ENCODE peak calls at places on chromosomes 11 and 22, in four cellular contexts. One of them, this sample, is unnamed.

GRCh38 chr22:38070250-38070921 is 13.2 kb downstream of the PICK1 start:
- DNase-seq in astrocyte of the spinal cord: no peak
- DNase-seq in bronchial epithelial cell: no peak
- DNase-seq in cardiac fibroblast: no peak
- DNase-seq in this sample: no peak

GRCh38 chr11:131370090-131370751 is at the start of gene NTM:
- DNase-seq in astrocyte of the spinal cord: peak; percentile 26
- DNase-seq in bronchial epithelial cell: peak; percentile 22
- DNase-seq in cardiac fibroblast: no peak
- DNase-seq in this sample: peak; percentile 35

GRCh38 chr11:111944139-111944538 is 7.0 kb downstream of the DIXDC1 start:
- DNase-seq in astrocyte of the spinal cord: peak; percentile 91
- DNase-seq in bronchial epithelial cell: peak; percentile 73
- DNase-seq in cardiac fibroblast: peak; percentile 93
- DNase-seq in this sample: peak; percentile 82

GRCh38 chr11:81987829-81988472 is 745.7 kb downstream of the FAM181B start:
- DNase-seq in astrocyte of the spinal cord: peak; percentile 22
- DNase-seq in bronchial epithelial cell: peak; percentile 89
- DNase-seq in cardiac fibroblast: peak; percentile 29
- DNase-seq in this sample: peak; percentile 94

GRCh38 chr11:61752117-61752924 is at the start of gene MYRF:
- DNase-seq in astrocyte of the spinal cord: no peak
- DNase-seq in bronchial epithelial cell: no peak
- DNase-seq in cardiac fibroblast: peak; percentile 26
- DNase-seq in this sample: no peak

GRCh38 chr22:30208631-30209603 is 37.6 kb downstream of the LIF start:
- DNase-seq in astrocyte of the spinal cord: peak; percentile 83
- DNase-seq in bronchial epithelial cell: no peak
- DNase-seq in cardiac fibroblast: peak; percentile 88
- DNase-seq in this sample: peak; percentile 99

GRCh38 chr11:102637731-102638130 is 12.6 kb upstream of the MMP20 start:
- DNase-seq in astrocyte of the spinal cord: no peak
- DNase-seq in bronchial epithelial cell: peak; percentile 65
- DNase-seq in cardiac fibroblast: no peak
- DNase-seq in this sample: no peak

GRCh38 chr11:69819541-69820070 is 390 bp upstream of the FGF3 start:
- DNase-seq in astrocyte of the spinal cord: no peak
- DNase-seq in bronchial epithelial cell: no peak
- DNase-seq in cardiac fibroblast: peak; percentile 8
- DNase-seq in this sample: no peak

GRCh38 chr11:69356703-69357457 is 62.9 kb downstream of the MYEOV start:
- DNase-seq in astrocyte of the spinal cord: peak; percentile 32
- DNase-seq in bronchial epithelial cell: no peak
- DNase-seq in cardiac fibroblast: peak; percentile 59
- DNase-seq in this sample: peak; percentile 14

GRCh38 chr11:23866641-23867040 is 630.2 kb upstream of the LUZP2 start:
- DNase-seq in astrocyte of the spinal cord: peak; percentile 15
- DNase-seq in bronchial epithelial cell: peak; percentile 72
- DNase-seq in cardiac fibroblast: peak; percentile 24
- DNase-seq in this sample: peak; percentile 16

GRCh38 chr22:38824587-38824986 is 19.2 kb downstream of the NPTXR start:
- DNase-seq in astrocyte of the spinal cord: peak; percentile 72
- DNase-seq in bronchial epithelial cell: peak; percentile 44
- DNase-seq in cardiac fibroblast: peak; percentile 80
- DNase-seq in this sample: peak; percentile 79

GRCh38 chr22:30863161-30863833 is 105.3 kb downstream of the MORC2 start:
- DNase-seq in astrocyte of the spinal cord: no peak
- DNase-seq in bronchial epithelial cell: no peak
- DNase-seq in cardiac fibroblast: peak; percentile 8
- DNase-seq in this sample: no peak

GRCh38 chr22:46335201-46336118 is at the start of gene TRMU:
- DNase-seq in astrocyte of the spinal cord: peak; percentile 85
- DNase-seq in bronchial epithelial cell: peak; percentile 64
- DNase-seq in cardiac fibroblast: peak; percentile 87
- DNase-seq in this sample: peak; percentile 83

GRCh38 chr11:72787262-72788104 is 6.4 kb downstream of the STARD10 start:
- DNase-seq in astrocyte of the spinal cord: no peak
- DNase-seq in bronchial epithelial cell: no peak
- DNase-seq in cardiac fibroblast: no peak
- DNase-seq in this sample: no peak

GRCh38 chr11:95682552-95682951 is 107.0 kb downstream of the FAM76B start:
- DNase-seq in astrocyte of the spinal cord: peak; percentile 60
- DNase-seq in bronchial epithelial cell: peak; percentile 13
- DNase-seq in cardiac fibroblast: no peak
- DNase-seq in this sample: peak; percentile 78

GRCh38 chr11:118899706-118900360 is 16.1 kb downstream of the CXCR5 start:
- DNase-seq in astrocyte of the spinal cord: no peak
- DNase-seq in bronchial epithelial cell: no peak
- DNase-seq in cardiac fibroblast: no peak
- DNase-seq in this sample: no peak

GRCh38 chr11:57903441-57904123 is 120.1 kb upstream of the OR9Q1 start:
- DNase-seq in astrocyte of the spinal cord: no peak
- DNase-seq in bronchial epithelial cell: peak; percentile 91
- DNase-seq in cardiac fibroblast: peak; percentile 12
- DNase-seq in this sample: no peak

GRCh38 chr22:30127749-30128166 is 47.5 kb downstream of the HORMAD2 start:
- DNase-seq in astrocyte of the spinal cord: peak; percentile 67
- DNase-seq in bronchial epithelial cell: no peak
- DNase-seq in cardiac fibroblast: peak; percentile 86
- DNase-seq in this sample: peak; percentile 87

GRCh38 chr11:117849781-117850414 is 25.4 kb upstream of the FXYD2 start:
- DNase-seq in astrocyte of the spinal cord: no peak
- DNase-seq in bronchial epithelial cell: no peak
- DNase-seq in cardiac fibroblast: no peak
- DNase-seq in this sample: no peak

GRCh38 chr22:24037851-24038765 is 27.0 kb downstream of the CABIN1 start:
- DNase-seq in astrocyte of the spinal cord: no peak
- DNase-seq in bronchial epithelial cell: no peak
- DNase-seq in cardiac fibroblast: no peak
- DNase-seq in this sample: no peak

GRCh38 chr11:29271616-29272015 is 745.2 kb downstream of the KCNA4 start:
- DNase-seq in astrocyte of the spinal cord: no peak
- DNase-seq in bronchial epithelial cell: no peak
- DNase-seq in cardiac fibroblast: no peak
- DNase-seq in this sample: no peak

GRCh38 chr11:69674267-69674885 is 777 bp downstream of the LTO1 start:
- DNase-seq in astrocyte of the spinal cord: peak; percentile 75
- DNase-seq in bronchial epithelial cell: peak; percentile 80
- DNase-seq in cardiac fibroblast: peak; percentile 92
- DNase-seq in this sample: peak; percentile 87

GRCh38 chr22:20391222-20391621 is 2.7 kb upstream of the ZNF74 start:
- DNase-seq in astrocyte of the spinal cord: no peak
- DNase-seq in bronchial epithelial cell: no peak
- DNase-seq in cardiac fibroblast: no peak
- DNase-seq in this sample: no peak

GRCh38 chr11:128563942-128564641 is 23.3 kb downstream of the ETS1 start:
- DNase-seq in astrocyte of the spinal cord: no peak
- DNase-seq in bronchial epithelial cell: no peak
- DNase-seq in cardiac fibroblast: no peak
- DNase-seq in this sample: no peak

GRCh38 chr11:130314184-130314748 is 451 bp downstream of the ZBTB44 start:
- DNase-seq in astrocyte of the spinal cord: peak; percentile 40
- DNase-seq in bronchial epithelial cell: no peak
- DNase-seq in cardiac fibroblast: peak; percentile 37
- DNase-seq in this sample: peak; percentile 12

GRCh38 chr11:47185305-47186075 is 744 bp downstream of the PACSIN3 start:
- DNase-seq in astrocyte of the spinal cord: peak; percentile 60
- DNase-seq in bronchial epithelial cell: peak; percentile 68
- DNase-seq in cardiac fibroblast: peak; percentile 34
- DNase-seq in this sample: no peak

GRCh38 chr11:121249039-121249663 is 43.4 kb upstream of the SC5D start:
- DNase-seq in astrocyte of the spinal cord: peak; percentile 73
- DNase-seq in bronchial epithelial cell: peak; percentile 65
- DNase-seq in cardiac fibroblast: peak; percentile 68
- DNase-seq in this sample: peak; percentile 59

GRCh38 chr22:48444320-48445112 is 1383.2 kb downstream of the BRD1 start:
- DNase-seq in astrocyte of the spinal cord: no peak
- DNase-seq in bronchial epithelial cell: no peak
- DNase-seq in cardiac fibroblast: no peak
- DNase-seq in this sample: no peak

GRCh38 chr22:50544746-50545253 is 899 bp upstream of the KLHDC7B start:
- DNase-seq in astrocyte of the spinal cord: no peak
- DNase-seq in bronchial epithelial cell: peak; percentile 82
- DNase-seq in cardiac fibroblast: no peak
- DNase-seq in this sample: no peak
- H3K4me3 ChIP-seq in astrocyte of the spinal cord: no peak overlapping the region
- H3K4me3 ChIP-seq in bronchial epithelial cell: peak overlapping the region; percentile 17
- H3K4me3 ChIP-seq in cardiac fibroblast: no peak overlapping the region
- H3K4me3 ChIP-seq in this sample: no peak overlapping the region

DNA sequence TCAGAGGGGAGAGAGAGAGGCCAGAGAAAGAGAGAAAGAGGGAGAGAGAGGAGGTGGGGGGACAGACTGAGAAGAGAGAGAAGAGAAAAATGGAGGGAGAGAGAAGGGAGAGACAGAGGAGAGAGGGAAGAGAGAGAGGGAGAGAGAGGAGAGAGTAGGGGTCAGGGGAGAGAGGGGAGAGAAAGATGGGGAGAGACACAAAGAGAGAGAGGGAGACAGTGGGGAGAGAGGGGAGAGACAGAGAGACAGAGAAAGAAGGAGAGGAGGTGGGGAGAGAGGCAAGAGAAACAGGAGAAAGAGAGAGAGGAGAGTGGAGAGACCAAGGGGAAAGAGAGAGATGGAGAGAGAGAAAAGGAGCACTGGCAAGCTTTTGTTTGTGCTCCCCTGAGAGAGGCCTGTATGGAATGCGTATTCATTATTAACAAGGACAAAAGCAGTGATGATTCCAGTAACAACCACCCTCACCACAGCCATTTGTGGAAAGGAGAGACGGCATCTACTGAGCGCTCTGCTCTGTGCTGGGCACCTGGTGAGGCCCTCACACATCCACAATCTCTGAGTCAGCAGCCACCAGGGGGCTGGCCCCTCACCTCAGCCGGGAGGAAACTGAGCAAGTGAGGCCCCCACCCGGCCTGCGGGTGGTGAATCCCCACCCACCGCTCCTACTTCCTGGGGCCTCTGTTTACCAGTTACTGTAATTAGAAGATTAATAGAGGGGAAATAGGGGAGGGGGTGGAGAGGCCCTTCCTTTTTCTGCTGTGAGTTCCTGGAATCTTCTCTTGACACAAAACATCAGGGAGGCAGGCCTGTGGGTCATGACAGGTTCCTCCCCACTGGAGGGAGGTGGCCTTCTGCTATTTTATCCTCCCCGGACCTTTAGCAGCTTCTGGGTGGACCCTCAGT is 14.7 kb upstream of the MIAT start:
- DNase-seq in astrocyte of the spinal cord: peak; percentile 41
- DNase-seq in bronchial epithelial cell: no peak
- DNase-seq in cardiac fibroblast: peak; percentile 19
- DNase-seq in this sample: no peak
- TF ChIP-seq CTCF in astrocyte of the spinal cord: no peak
- TF ChIP-seq CTCF in bronchial epithelial cell: no peak
- TF ChIP-seq CTCF in cardiac fibroblast: no peak
- TF ChIP-seq CTCF in this sample: no peak

DNA sequence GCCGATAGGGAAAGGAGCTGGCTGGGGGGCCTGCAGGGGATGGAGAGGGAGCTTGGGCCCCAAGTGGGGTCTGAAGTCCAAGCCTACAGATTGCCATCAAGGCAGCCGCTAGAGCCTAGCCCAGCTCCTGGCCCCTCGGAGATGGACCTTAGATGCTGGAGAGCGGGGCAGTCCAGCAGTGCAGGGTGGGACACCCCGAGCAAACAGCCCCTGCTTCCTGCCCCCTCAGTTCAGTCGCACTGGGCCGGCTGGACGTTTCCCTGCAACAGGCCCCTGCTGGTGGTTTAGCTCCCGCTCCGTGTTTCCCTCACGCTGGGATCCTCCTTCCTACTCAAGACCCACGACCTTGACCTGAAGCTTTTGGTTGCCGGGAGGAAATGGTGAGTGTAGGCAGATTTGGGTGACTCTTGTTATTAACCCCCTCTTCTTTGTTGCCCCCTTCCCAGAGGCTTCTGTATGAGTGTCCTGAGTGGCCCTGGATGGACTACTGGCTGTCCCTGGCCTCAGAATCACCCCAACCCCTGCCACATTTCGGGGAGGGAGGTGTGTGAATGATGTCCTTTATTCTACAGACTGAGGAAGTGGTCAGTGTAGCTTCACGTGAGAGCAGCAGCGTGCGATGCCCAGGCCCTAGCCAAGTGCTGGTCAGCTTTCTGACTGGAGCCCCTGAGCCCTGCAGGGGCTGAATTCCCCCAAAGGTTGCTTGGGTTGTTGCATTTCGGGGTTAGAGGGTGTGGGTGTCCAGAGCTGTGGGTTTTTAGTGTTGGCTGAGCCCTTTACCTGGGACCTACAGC is 2.7 kb downstream of the ST3GAL4 start:
- DNase-seq in astrocyte of the spinal cord: no peak
- DNase-seq in bronchial epithelial cell: no peak
- DNase-seq in cardiac fibroblast: no peak
- DNase-seq in this sample: no peak
- H3K4me3 ChIP-seq in astrocyte of the spinal cord: no peak overlapping the region
- H3K4me3 ChIP-seq in bronchial epithelial cell: no peak overlapping the region
- H3K4me3 ChIP-seq in cardiac fibroblast: no peak overlapping the region
- H3K4me3 ChIP-seq in this sample: peak overlapping the region; percentile 86

DNA sequence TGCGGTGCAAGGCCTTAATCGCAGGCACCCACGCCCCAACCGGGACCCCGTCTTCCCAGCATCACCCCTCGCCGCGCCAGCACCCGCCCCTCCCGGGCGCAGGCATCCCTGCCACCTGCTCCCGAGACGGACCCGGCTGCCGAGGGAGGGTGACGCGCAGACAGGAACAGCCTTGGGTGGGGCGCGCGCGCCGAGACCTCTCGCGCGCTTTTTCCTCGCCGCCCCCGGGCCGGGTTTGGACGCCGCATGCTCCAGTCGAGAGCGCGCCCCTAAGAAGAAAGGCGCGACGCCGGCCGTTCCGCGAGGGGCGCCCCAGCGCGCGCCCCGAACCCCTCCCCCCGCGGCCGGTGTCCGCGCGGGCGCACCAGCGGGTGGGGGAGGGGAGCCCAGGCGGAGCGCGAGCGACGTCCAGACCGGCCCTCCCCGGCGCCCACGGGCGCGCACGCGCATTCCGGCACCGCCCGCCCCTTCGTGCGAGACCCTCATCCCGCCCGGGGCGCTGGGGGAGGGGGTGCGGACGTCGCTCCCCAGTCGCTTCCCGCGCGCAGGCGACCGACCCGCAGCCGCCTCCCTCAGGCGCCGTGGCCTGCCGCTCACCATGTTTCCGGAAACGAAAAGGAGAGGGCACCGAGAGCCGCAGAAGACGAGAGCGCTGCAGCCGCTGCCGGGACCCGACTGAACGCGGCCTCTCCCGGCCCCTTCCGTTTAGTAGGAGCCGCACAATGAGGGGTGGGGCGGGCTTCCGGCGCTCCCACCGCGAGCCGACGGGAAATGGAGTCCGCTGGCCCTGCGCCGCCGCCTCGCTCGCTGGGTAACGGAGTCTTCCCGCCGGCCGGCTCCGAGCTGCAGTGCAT is at the start of gene CFL1:
- DNase-seq in astrocyte of the spinal cord: peak; percentile 99
- DNase-seq in bronchial epithelial cell: peak; percentile 90
- DNase-seq in cardiac fibroblast: peak; percentile 98
- DNase-seq in this sample: peak; percentile 96
- TF ChIP-seq CTCF in astrocyte of the spinal cord: no peak
- TF ChIP-seq CTCF in bronchial epithelial cell: no peak
- TF ChIP-seq CTCF in cardiac fibroblast: no peak
- TF ChIP-seq CTCF in this sample: no peak